ENCODE peak calls at places on chromosomes 12 and 14, in five cellular contexts. V is H7, B is tibial artery, Y is transverse colon, O is SJSA1. W is an unnamed sample.

GRCh38 chr12:122393822-122394221 is 28.6 kb downstream of the CLIP1 start:
- DNase-seq in O (no peak), V (no peak), Y (no peak), B (no peak), W (no peak)

GRCh38 chr14:100440758-100441203 is 117.6 kb downstream of the SLC25A47 start:
- DNase-seq in B (no peak), Y (no peak), O (no peak), V (no peak), W (no peak)

GRCh38 chr14:64726585-64726890 is 22.3 kb downstream of the PLEKHG3 start:
- DNase-seq in Y (peak; percentile 92), O (no peak), B (peak; percentile 70), V (peak; percentile 82), W (no peak)

GRCh38 chr14:73489481-73490175 is 1.1 kb upstream of the RIOX1 start:
- DNase-seq in O (no peak), V (no peak), Y (no peak), B (no peak), W (no peak)

GRCh38 chr12:57803317-57803893 is 15.1 kb downstream of the AVIL start:
- DNase-seq in B (no peak), O (no peak), V (peak; percentile 87), Y (peak; percentile 32), W (peak; percentile 35)

GRCh38 chr12:76029982-76030377 is 1.6 kb downstream of the PHLDA1 start:
- DNase-seq in V (peak; percentile 59), O (peak; percentile 67), Y (no peak), B (no peak), W (no peak)

GRCh38 chr14:85764809-85765208 is 234.9 kb downstream of the FLRT2 start:
- DNase-seq in Y (no peak), V (no peak), B (no peak), O (no peak), W (no peak)

GRCh38 chr14:88613552-88614010 is 50.7 kb downstream of the ZC3H14 start:
- DNase-seq in B (no peak), Y (no peak), V (no peak), O (peak; percentile 3), W (no peak)

GRCh38 chr14:103905861-103906456 is 22.3 kb upstream of the TDRD9 start:
- DNase-seq in V (peak; percentile 90), Y (no peak), B (no peak), O (no peak), W (no peak)

GRCh38 chr12:14853966-14854365 is 10.6 kb upstream of the ART4 start:
- DNase-seq in V (no peak), B (no peak), Y (no peak), O (no peak), W (no peak)

GRCh38 chr14:43894534-43894933 is 612.5 kb downstream of the FSCB start:
- DNase-seq in B (no peak), O (no peak), V (peak; percentile 10), Y (no peak), W (no peak)

GRCh38 chr12:117130806-117131205 is 31.6 kb upstream of the TESC start:
- DNase-seq in V (no peak), O (no peak), B (no peak), Y (no peak), W (no peak)

GRCh38 chr12:3959799-3960560 is 86.8 kb upstream of the PARP11 start:
- DNase-seq in V (no peak), Y (no peak), O (no peak), B (no peak), W (no peak)

GRCh38 chr12:13000616-13000934 is 510 bp upstream of the HEBP1 start:
- DNase-seq in B (no peak), O (peak; percentile 81), V (peak; percentile 78), Y (no peak), W (peak; percentile 58)

GRCh38 chr12:48968467-48968866 is 3.1 kb downstream of the WNT10B start:
- DNase-seq in B (no peak), Y (no peak), O (no peak), V (peak; percentile 67), W (no peak)

GRCh38 chr12:48969847-48970701 is 1.5 kb downstream of the WNT10B start:
- DNase-seq in O (no peak), Y (no peak), V (peak; percentile 92), B (no peak), W (no peak)

GRCh38 chr12:48970702-48971334 is 717 bp downstream of the WNT10B start:
- DNase-seq in O (no peak), V (peak; percentile 68), B (no peak), Y (no peak), W (no peak)

GRCh38 chr12:48968004-48968403 is 3.5 kb downstream of the WNT10B start:
- DNase-seq in Y (no peak), B (no peak), V (peak; percentile 57), O (no peak), W (no peak)

DNA sequence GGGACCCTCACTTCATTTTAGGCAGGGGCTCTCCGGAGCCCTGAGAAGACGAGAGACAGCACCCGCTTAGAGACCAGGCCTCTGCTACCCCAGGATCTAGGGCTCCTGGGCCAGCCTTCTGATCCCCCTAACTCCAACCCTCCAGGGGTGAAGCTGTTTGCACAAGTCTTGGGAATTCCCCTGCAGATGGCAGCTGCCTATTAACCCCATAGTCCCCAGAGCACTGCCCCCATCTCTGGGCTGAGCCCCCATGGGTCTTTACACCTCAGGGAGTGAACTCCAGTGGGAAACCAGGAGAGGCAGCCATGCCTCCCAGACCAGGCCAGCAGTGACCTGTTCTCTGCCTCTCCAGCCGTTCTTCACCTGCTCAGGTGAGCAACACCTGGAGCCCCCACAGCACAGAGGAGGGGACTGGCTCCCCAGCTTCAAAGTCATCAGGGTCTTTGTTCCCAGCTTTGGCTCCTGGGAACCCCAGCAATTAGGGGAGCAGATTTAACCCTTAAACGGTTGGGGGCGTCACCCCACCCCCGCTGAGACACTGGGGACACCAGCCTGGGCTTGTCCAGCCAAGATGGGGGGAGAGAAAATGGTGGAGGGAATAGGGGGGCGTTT is 2.3 kb downstream of the WNT10B start:
- DNase-seq in Y (no peak), O (no peak), B (no peak), V (peak; percentile 81), W (no peak)
- H3K4me3 ChIP-seq in Y (no peak overlapping the region), O (no peak overlapping the region), B (no peak overlapping the region), V (no peak overlapping the region), W (no peak overlapping the region)

GRCh38 chr14:84591827-84592540 is 938.0 kb upstream of the FLRT2 start:
- DNase-seq in Y (no peak), B (no peak), V (no peak), O (no peak), W (no peak)
- H3K4me3 ChIP-seq in Y (no peak overlapping the region), B (no peak overlapping the region), V (no peak overlapping the region), O (no peak overlapping the region), W (no peak overlapping the region)

GRCh38 chr12:107775093-107775721 is 703 bp downstream of the ASCL4 start:
- DNase-seq in V (peak; percentile 93), O (no peak), Y (no peak), B (no peak), W (no peak)

GRCh38 chr12:107779077-107779840 is 4.8 kb downstream of the ASCL4 start:
- DNase-seq in B (no peak), V (no peak), O (no peak), Y (no peak), W (no peak)

GRCh38 chr12:107778383-107779015 is 4.0 kb downstream of the ASCL4 start:
- DNase-seq in Y (peak; percentile 29), O (no peak), B (no peak), V (no peak), W (no peak)

GRCh38 chr12:107776171-107776570 is 1.7 kb downstream of the ASCL4 start:
- DNase-seq in B (no peak), O (no peak), V (no peak), Y (no peak), W (no peak)

DNA sequence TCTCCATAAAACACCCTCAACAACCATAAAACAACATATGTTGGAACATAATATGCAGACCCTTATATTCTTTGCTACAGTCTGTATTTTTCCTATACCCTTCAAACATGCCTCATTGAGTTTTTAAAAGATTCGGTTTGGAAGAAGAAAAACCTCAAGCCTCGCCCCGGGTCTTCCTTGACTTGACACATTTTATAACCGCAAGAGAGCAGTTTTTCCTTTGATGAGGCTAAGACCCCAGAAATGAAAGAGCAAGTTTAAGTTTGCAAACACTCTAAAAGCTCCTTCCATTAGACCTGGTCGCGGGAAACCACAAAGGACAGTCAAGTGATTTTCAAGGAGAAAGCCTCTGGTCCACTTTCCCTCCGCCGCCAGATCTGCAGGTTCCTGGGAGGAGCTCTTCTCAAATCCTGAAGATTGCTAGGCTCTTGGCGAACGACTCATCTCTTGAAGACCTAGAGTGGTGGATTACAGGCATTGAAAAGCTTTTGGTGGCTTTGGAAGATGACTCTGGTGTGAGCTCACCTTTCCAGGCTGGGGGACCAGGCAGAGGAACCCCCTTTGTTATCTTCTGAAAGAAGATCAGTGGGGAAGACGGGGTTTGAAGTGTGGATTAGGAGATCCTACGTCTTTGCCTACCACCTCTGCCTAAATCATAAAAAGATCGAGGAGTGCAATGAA is at the start of gene ASCL4:
- DNase-seq in B (no peak), V (peak; percentile 31), O (no peak), Y (no peak), W (no peak)
- H3K4me3 ChIP-seq in B (peak within 1 kb of the TSS; percentile 30), V (peak within 1 kb of the TSS; percentile 44), O (no peak within 1 kb of the TSS), Y (no peak within 1 kb of the TSS), W (no peak within 1 kb of the TSS)

GRCh38 chr14:89723930-89724915 is 230.3 kb downstream of the EFCAB11 start:
- DNase-seq in V (no peak), O (peak; percentile 9), B (no peak), Y (no peak), W (peak; percentile 62)
- H3K4me3 ChIP-seq in V (no peak overlapping the region), O (peak overlapping the region; percentile 19), B (peak overlapping the region; percentile 37), Y (no peak overlapping the region), W (peak overlapping the region; percentile 42)

GRCh38 chr12:129025055-129025454 is 171.8 kb downstream of the GLT1D1 start:
- DNase-seq in V (no peak), B (no peak), O (no peak), Y (no peak), W (no peak)
- H3K4me3 ChIP-seq in V (no peak overlapping the region), B (no peak overlapping the region), O (no peak overlapping the region), Y (no peak overlapping the region), W (no peak overlapping the region)

GRCh38 chr12:85273411-85274075 is 6.5 kb upstream of the ALX1 start:
- DNase-seq in Y (no peak), B (no peak), O (no peak), V (no peak), W (no peak)

GRCh38 chr12:85274076-85274415 is 6.0 kb upstream of the ALX1 start:
- DNase-seq in O (no peak), B (no peak), V (no peak), Y (no peak), W (peak; percentile 4)

GRCh38 chr12:85278598-85279448 is 1.2 kb upstream of the ALX1 start:
- DNase-seq in B (no peak), V (peak; percentile 33), O (no peak), Y (no peak), W (no peak)

GRCh38 chr12:85277900-85278597 is 2.0 kb upstream of the ALX1 start:
- DNase-seq in V (peak; percentile 28), B (no peak), Y (peak; percentile 12), O (no peak), W (no peak)

DNA sequence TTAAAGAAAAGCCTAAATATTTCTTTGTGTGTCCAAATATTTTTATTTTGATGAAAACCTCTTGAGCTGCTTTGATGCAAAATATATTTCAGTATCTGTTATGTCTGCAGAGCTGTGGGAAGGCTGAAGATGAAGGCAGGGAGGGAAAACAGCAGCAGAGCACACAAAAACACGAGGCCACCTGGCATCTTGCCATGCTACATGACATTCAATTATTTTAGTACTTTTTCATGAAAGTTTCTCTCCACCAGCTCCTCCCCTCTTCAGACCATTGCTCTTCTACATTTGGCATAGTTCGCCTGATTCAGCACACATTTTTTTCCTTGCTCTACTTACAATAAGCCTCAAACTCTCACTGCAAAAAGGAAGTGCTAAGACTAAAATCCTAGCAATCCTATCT is 4.7 kb upstream of the ALX1 start:
- DNase-seq in V (no peak), O (no peak), Y (no peak), B (no peak), W (peak; percentile 14)
- H3K4me3 ChIP-seq in V (no peak overlapping the region), O (no peak overlapping the region), Y (no peak overlapping the region), B (no peak overlapping the region), W (no peak overlapping the region)

GRCh38 chr12:68364893-68365725 is 32.9 kb upstream of the MDM1 start:
- DNase-seq in Y (peak; percentile 92), B (peak; percentile 98), V (peak; percentile 79), O (peak; percentile 84), W (peak; percentile 97)
- H3K4me3 ChIP-seq in Y (no peak overlapping the region), B (peak overlapping the region; percentile 45), V (peak overlapping the region; percentile 31), O (peak overlapping the region; percentile 28), W (peak overlapping the region; percentile 8)